ENCODE peak calls at places on chromosomes 12 and 14, in seven cellular contexts. L, T, F, X, K, M and P are unnamed samples.

GRCh38 chr12:24109381-24110039 is 160.0 kb upstream of the SOX5 start:
- DNase-seq in L (no peak), T (no peak), F (no peak), X (no peak), K (no peak), M (no peak), P (no peak)

GRCh38 chr14:87615822-87616679 is 376.9 kb downstream of the GALC start:
- DNase-seq in L (no peak), T (peak), F (no peak), X (peak), K (no peak), M (peak), P (peak)

GRCh38 chr12:47188576-47189441 is 109.0 kb upstream of the AMIGO2 start:
- DNase-seq in L (no peak), T (no peak), F (no peak), X (no peak), K (no peak), M (no peak), P (no peak)

GRCh38 chr12:92640686-92641085 is 62.1 kb upstream of the PLEKHG7 start:
- DNase-seq in L (no peak), T (no peak), F (no peak), X (no peak), K (no peak), M (no peak), P (no peak)

GRCh38 chr12:21183721-21184275 is 52.8 kb downstream of the SLCO1B1 start:
- DNase-seq in L (no peak), T (no peak), F (no peak), X (no peak), K (no peak), M (no peak), P (no peak)

GRCh38 chr12:74903522-74903921 is 306.1 kb downstream of the KCNC2 start:
- DNase-seq in L (no peak), T (no peak), F (no peak), X (no peak), K (no peak), M (no peak), P (no peak)

GRCh38 chr14:102891556-102891955 is 30.9 kb upstream of the AMN start:
- DNase-seq in L (no peak), T (no peak), F (no peak), X (no peak), K (no peak), M (no peak), P (no peak)

GRCh38 chr12:78636253-78636855 is 228.2 kb upstream of the SYT1 start:
- DNase-seq in L (no peak), T (no peak), F (no peak), X (no peak), K (no peak), M (no peak), P (no peak)

GRCh38 chr14:53306926-53307325 is 153.8 kb upstream of the DDHD1 start:
- DNase-seq in L (no peak), T (no peak), F (no peak), X (no peak), K (no peak), M (no peak), P (no peak)

GRCh38 chr12:27220057-27220987 is 23.8 kb upstream of the STK38L start:
- DNase-seq in L (no peak), T (no peak), F (no peak), X (no peak), K (no peak), M (no peak), P (no peak)

GRCh38 chr12:78421011-78421410 is 443.6 kb upstream of the SYT1 start:
- DNase-seq in L (no peak), T (no peak), F (no peak), X (no peak), K (no peak), M (no peak), P (no peak)

DNA sequence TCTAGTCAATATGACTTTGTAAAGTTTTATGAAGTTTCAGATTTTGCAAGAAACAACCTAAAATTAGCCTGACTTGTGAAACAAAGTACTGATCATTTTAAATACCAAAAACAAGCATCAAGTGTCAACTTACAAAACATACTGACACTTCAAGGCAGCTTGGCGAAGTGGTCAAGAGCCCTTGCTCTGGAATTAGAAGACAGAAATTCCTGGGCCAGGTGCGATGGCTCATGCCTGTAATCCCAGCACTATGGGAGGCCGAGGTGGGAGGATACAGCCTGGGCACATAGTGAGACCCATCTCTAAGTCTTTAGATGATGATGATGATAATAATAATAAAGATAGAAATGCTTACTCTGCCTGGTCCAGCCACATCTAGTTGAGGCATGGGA is 45.4 kb upstream of the NR2C1 start:
- DNase-seq in L (no peak), T (no peak), F (no peak), X (no peak), K (no peak), M (no peak), P (no peak)
- H3K4me3 ChIP-seq in L (no peak), T (no peak), F (no peak), X (no peak), K (no peak), M (no peak), P (no peak)

GRCh38 chr14:52069617-52070431 is 965 bp upstream of the NID2 start:
- DNase-seq in L (no peak), T (no peak), F (no peak), X (peak), K (no peak), M (peak), P (peak)
- H3K4me3 ChIP-seq in L (peak), T (peak), F (peak), X (peak), K (peak), M (peak), P (peak)

DNA sequence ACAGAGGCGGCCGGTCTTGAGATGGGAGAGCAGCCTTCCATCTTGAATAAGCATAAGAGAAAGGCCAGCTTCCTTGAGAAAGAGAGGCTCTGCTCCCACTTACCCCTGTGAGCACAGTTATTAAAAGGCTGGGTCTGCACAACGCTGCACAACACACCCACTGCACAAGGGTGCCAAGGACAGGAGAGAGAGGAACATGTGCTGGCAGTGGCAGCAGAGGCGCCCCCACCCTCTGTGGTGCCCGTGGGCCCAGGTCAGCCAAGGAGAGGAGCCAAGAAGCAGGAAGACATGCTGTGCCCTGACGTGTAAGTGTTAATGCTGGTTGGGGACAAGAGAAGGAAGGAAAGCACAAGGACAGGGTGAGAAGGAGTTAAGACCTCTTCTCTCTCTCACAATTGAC is 144.4 kb downstream of the TTC7B start:
- DNase-seq in L (no peak), T (no peak), F (no peak), X (no peak), K (no peak), M (no peak), P (no peak)
- H3K4me3 ChIP-seq in L (no peak), T (no peak), F (no peak), X (no peak), K (no peak), M (no peak), P (no peak)

GRCh38 chr14:61765225-61765943 is 3.2 kb downstream of the SNAPC1 start:
- DNase-seq in L (no peak), T (no peak), F (no peak), X (no peak), K (no peak), M (no peak), P (no peak)
- H3K4me3 ChIP-seq in L (no peak), T (no peak), F (no peak), X (no peak), K (no peak), M (no peak), P (no peak)